ENCODE peak calls at places on chromosomes 2 and 18, in eight cellular contexts. A is heart right ventricle, G is foreskin fibroblast, Z is brain microvascular endothelial cell, J is neural crest cell, P is LNCaP clone FGC, W is bronchial epithelial cell, M is astrocyte of the spinal cord. D is an unnamed sample.

GRCh38 chr2:107374261-107374660 is 452.4 kb upstream of the RGPD4 start:
- DNase-seq in G (no peak), W (no peak), P (no peak), Z (peak), A (no peak), M (peak), J (no peak), D (no peak)

GRCh38 chr18:73514449-73514848 is 633.2 kb downstream of the FBXO15 start:
- DNase-seq in J (no peak), P (no peak), M (no peak), W (no peak), Z (no peak), A (no peak), G (no peak), D (no peak)

GRCh38 chr2:133200684-133201421 is 367.4 kb downstream of the NCKAP5 start:
- DNase-seq in A (no peak), Z (peak), G (peak), M (peak), J (no peak), W (peak), P (no peak), D (no peak)

GRCh38 chr18:53056064-53056463 is 716.1 kb downstream of the DCC start:
- DNase-seq in Z (no peak), A (no peak), P (no peak), M (no peak), W (no peak), J (no peak), G (no peak), D (no peak)

GRCh38 chr2:128638741-128639477 is 320.2 kb upstream of the HS6ST1 start:
- DNase-seq in A (no peak), W (no peak), P (no peak), J (peak), G (peak), Z (peak), M (peak), D (no peak)

GRCh38 chr2:63755980-63756379 is 85.7 kb upstream of the UGP2 start:
- DNase-seq in W (no peak), Z (no peak), P (no peak), J (no peak), A (no peak), G (peak), M (peak), D (no peak)

GRCh38 chr2:52877703-52878102 is 889.9 kb upstream of the CHAC2 start:
- DNase-seq in P (no peak), A (no peak), W (peak), M (no peak), G (no peak), Z (no peak), J (no peak), D (no peak)

GRCh38 chr2:2904721-2905340 is 472.8 kb downstream of the EIPR1 start:
- DNase-seq in J (no peak), Z (no peak), A (no peak), M (no peak), G (no peak), P (no peak), W (no peak), D (no peak)

GRCh38 chr2:1590611-1591460 is 153.5 kb downstream of the PXDN start:
- DNase-seq in J (no peak), W (no peak), Z (no peak), G (no peak), M (no peak), P (no peak), A (no peak), D (no peak)

DNA sequence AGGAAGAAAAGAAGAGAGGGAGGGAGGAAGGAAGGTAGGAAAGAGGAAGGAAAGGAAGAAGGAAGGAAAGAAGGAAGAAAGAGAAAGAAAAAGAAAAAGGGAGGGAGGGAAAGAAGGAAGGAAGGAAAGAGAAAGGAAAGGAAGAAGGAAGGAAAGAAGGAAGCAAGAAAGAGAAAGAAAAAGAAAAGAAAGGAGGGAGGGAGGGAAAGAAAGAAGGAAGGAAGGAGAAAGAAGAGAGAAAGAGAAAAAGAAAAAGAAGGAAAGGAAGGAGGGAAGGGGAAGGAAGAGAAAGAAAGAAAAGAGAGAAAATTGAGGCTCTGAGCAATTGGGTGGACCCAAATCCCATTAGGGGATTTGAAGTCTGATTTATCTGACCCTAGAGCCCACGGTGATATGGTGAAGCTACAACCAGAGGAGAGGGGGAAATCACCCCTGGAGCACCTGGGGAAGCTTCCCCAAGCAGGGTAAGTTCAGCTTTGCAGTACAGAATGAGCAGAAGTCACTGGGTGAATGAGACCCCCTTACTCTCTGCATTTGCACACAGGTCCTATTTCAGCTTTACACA is 177.6 kb upstream of the BCL2L11 start:
- DNase-seq in G (no peak), A (no peak), J (no peak), W (no peak), P (no peak), M (no peak), Z (no peak), D (no peak)
- TF ChIP-seq CTCF in G (no peak), A (no peak), J (no peak), W (no peak), P (no peak), M (no peak), Z (no peak), D (no peak)

GRCh38 chr2:37189452-37190153 is 1.1 kb upstream of the SULT6B1 start:
- DNase-seq in P (no peak), A (no peak), M (peak), W (peak), Z (peak), G (peak), J (no peak), D (no peak)
- TF ChIP-seq CTCF in P (no peak), A (no peak), M (no peak), W (no peak), Z (peak), G (no peak), J (no peak), D (no peak)

GRCh38 chr2:237090906-237091305 is 5.2 kb downstream of the COPS8 start:
- DNase-seq in W (no peak), P (no peak), J (no peak), G (peak), A (no peak), M (peak), Z (no peak), D (no peak)

GRCh38 chr2:237091779-237092436 is 6.2 kb downstream of the COPS8 start:
- DNase-seq in J (no peak), G (peak), P (no peak), Z (peak), M (peak), W (peak), A (no peak), D (no peak)

GRCh38 chr2:237092506-237092905 is 6.8 kb downstream of the COPS8 start:
- DNase-seq in P (no peak), G (no peak), J (no peak), W (no peak), M (no peak), Z (no peak), A (no peak), D (no peak)

GRCh38 chr2:237096201-237096600 is 10.5 kb downstream of the COPS8 start:
- DNase-seq in M (no peak), A (no peak), P (no peak), Z (no peak), W (no peak), J (no peak), G (no peak), D (no peak)

GRCh38 chr2:237092920-237093781 is 7.5 kb downstream of the COPS8 start:
- DNase-seq in Z (peak), P (peak), M (peak), G (peak), J (no peak), A (peak), W (peak), D (no peak)
- TF ChIP-seq CTCF in Z (peak), P (peak), M (peak), G (peak), J (peak), A (peak), W (peak), D (no peak)

DNA sequence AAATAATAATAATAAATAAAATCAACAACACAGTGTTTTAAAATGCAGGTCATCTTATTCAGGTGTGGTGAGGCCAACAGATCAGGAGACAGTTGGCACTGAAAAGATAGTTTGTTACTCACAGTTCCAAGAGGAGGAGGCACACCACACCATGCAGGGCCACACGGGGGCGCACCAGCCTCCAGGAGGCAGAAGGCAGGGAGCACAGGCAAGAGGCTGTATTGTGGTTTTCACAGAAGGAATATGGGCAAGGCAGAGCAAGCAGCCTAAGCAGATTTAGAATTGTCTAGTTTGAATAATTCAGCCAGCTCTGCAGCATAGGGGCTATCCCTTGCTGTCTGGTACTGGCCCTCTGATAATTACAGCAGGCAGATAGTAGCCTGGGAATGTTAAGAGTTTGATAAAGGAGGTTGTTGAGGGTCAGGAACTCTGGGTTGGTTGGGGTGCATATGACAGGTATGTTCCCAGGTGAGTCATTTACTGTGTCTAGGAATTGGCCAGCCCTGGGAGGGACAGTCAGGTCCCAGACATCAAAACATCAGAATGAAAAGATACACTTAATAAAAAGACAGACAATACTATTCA is 31.3 kb downstream of the KIAA2012 start:
- DNase-seq in W (peak), M (peak), P (no peak), J (peak), G (peak), A (no peak), Z (peak), D (peak)
- TF ChIP-seq CTCF in W (peak), M (peak), P (peak), J (peak), G (peak), A (peak), Z (peak), D (peak)

DNA sequence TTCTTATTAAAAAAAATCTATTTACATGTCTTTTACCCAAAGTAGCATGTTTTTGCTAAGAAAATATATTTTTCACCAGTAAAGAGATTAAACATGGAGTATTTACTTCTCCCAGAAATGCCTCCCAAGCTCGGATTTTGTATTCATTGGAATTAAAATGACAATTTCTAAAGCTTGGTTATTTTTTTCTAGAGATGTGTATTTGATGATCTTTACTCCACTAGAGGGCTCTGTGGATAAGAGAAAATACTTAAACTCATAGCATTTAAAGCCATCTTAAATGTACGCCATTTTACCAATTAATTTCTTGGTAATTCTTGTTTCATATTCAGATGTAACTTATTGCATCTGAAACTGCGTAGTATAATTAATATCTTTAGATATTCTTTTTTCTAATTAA is 461.4 kb downstream of the GALR1 start:
- DNase-seq in M (no peak), J (no peak), A (no peak), P (no peak), Z (no peak), W (peak), G (no peak), D (no peak)
- TF ChIP-seq CTCF in M (peak), J (peak), A (no peak), P (peak), Z (no peak), W (no peak), G (no peak), D (no peak)

D was measured in GM13976.